ENCODE peak calls at places on chromosomes 11 and 22, in seven cellular contexts. Y is NCI-H774; R is T-helper 9 cell; D is HTR-8/SVneo; K is epithelial cell of esophagus; J is activated T-helper 1 cell treated with anti-CD3 and anti-CD28 coated beads, Interleukin-12 subunit alpha, Interleukin-12 subunit beta, Interleukin-2, Interleukin-4 antibody, amounts not matched to agents 30 ng/mL and 10 ng/mL and 1 ng/mL, durations not matched to agents 14 hours and 24 hours and 36 hours; Z is kidney. E is an unnamed sample.

GRCh38 chr11:114262681-114263509 is 33.3 kb upstream of the NNMT start:
- DNase-seq in Y (peak), R (no peak), D (peak), K (peak), J (no peak), Z (no peak), E (no peak)

GRCh38 chr11:114256176-114256897 is 39.9 kb upstream of the NNMT start:
- DNase-seq in Y (no peak), R (no peak), D (no peak), K (no peak), J (no peak), Z (no peak), E (no peak)

GRCh38 chr11:8317164-8317563 is 53.5 kb upstream of the LMO1 start:
- DNase-seq in Y (no peak), R (no peak), D (no peak), K (no peak), J (no peak), Z (no peak), E (no peak)

GRCh38 chr11:77244277-77245014 is 57.0 kb downstream of the GDPD4 start:
- DNase-seq in Y (no peak), R (no peak), D (peak), K (peak), J (no peak), Z (no peak), E (no peak)

GRCh38 chr22:21952586-21953571 is at the start of gene PPM1F:
- DNase-seq in Y (peak), R (peak), D (peak), K (peak), J (peak), Z (peak), E (peak)

GRCh38 chr11:76139317-76139716 is 67.0 kb downstream of the WNT11 start:
- DNase-seq in Y (no peak), R (no peak), D (no peak), K (no peak), J (no peak), Z (no peak), E (no peak)

GRCh38 chr11:2540521-2541320 is 95.9 kb downstream of the KCNQ1 start:
- DNase-seq in Y (no peak), R (no peak), D (no peak), K (no peak), J (no peak), Z (peak), E (no peak)

GRCh38 chr22:39173787-39174497 is 21.5 kb upstream of the CBX7 start:
- DNase-seq in Y (no peak), R (no peak), D (no peak), K (no peak), J (peak), Z (no peak), E (peak)

GRCh38 chr11:100177651-100178050 is 509.4 kb upstream of the ARHGAP42 start:
- DNase-seq in Y (no peak), R (no peak), D (no peak), K (no peak), J (no peak), Z (no peak), E (no peak)

GRCh38 chr11:126172596-126173038 is 38.8 kb downstream of the RPUSD4 start:
- DNase-seq in Y (no peak), R (no peak), D (no peak), K (no peak), J (no peak), Z (no peak), E (no peak)

GRCh38 chr11:119369035-119369925 is 12.2 kb downstream of the USP2 start:
- DNase-seq in Y (no peak), R (no peak), D (no peak), K (no peak), J (no peak), Z (peak), E (no peak)

GRCh38 chr11:124754710-124755109 is 2.7 kb upstream of the VSIG2 start:
- DNase-seq in Y (no peak), R (no peak), D (no peak), K (no peak), J (no peak), Z (no peak), E (no peak)

GRCh38 chr22:30649430-30650007 is 13.9 kb downstream of the SLC35E4 start:
- DNase-seq in Y (no peak), R (peak), D (peak), K (peak), J (peak), Z (peak), E (peak)

GRCh38 chr11:42093541-42093940 is 634.1 kb upstream of the LRRC4C start:
- DNase-seq in Y (no peak), R (no peak), D (no peak), K (no peak), J (no peak), Z (no peak), E (no peak)

GRCh38 chr11:96306933-96307747 is 35.9 kb downstream of the MAML2 start:
- DNase-seq in Y (peak), R (no peak), D (peak), K (peak), J (no peak), Z (peak), E (no peak)

GRCh38 chr11:18650859-18651557 is 16.9 kb upstream of the SPTY2D1 start:
- DNase-seq in Y (no peak), R (peak), D (no peak), K (peak), J (peak), Z (no peak), E (peak)

GRCh38 chr11:83195176-83195531 is 1.6 kb downstream of the ANKRD42 start:
- DNase-seq in Y (no peak), R (no peak), D (peak), K (no peak), J (no peak), Z (no peak), E (no peak)

GRCh38 chr22:45977003-45977395 is at the start of gene WNT7B:
- DNase-seq in Y (peak), R (no peak), D (no peak), K (peak), J (no peak), Z (no peak), E (no peak)

GRCh38 chr11:70590356-70590991 is 192.1 kb downstream of the CTTN start:
- DNase-seq in Y (no peak), R (no peak), D (no peak), K (no peak), J (peak), Z (peak), E (peak)

GRCh38 chr22:35540600-35541253 is at the start of gene RASD2:
- DNase-seq in Y (peak), R (no peak), D (peak), K (peak), J (peak), Z (no peak), E (no peak)

GRCh38 chr22:17104336-17104935 is 16.7 kb downstream of the TMEM121B start:
- DNase-seq in Y (no peak), R (no peak), D (no peak), K (no peak), J (no peak), Z (no peak), E (no peak)

E was measured in immature natural killer cell.